ENCODE peak calls at places on chromosomes 6 and 20, in four cellular contexts. U is K562, N is H1, X is GM12878. R is an unnamed sample.

GRCh38 chr6:145276746-145277145 is 458.6 kb downstream of the EPM2A start:
- DNase-seq in N (no peak), X (no peak), U (no peak), R (no peak)

GRCh38 chr20:44460795-44461141 is 14.9 kb upstream of the TTPAL start:
- DNase-seq in N (no peak), U (peak; percentile 38), X (no peak), R (peak; percentile 73)

GRCh38 chr20:17615645-17616479 is 46.0 kb downstream of the DSTN start:
- DNase-seq in X (no peak), U (no peak), N (no peak), R (no peak)

GRCh38 chr6:132751306-132751705 is 6.4 kb downstream of the VNN2 start:
- DNase-seq in U (no peak), X (peak; percentile 48), N (no peak), R (no peak)

GRCh38 chr20:35465976-35466375 is 10.6 kb downstream of the CEP250 start:
- DNase-seq in N (no peak), X (no peak), U (no peak), R (no peak)

GRCh38 chr6:46788791-46789190 is 4.4 kb upstream of the MEP1A start:
- DNase-seq in X (no peak), U (no peak), N (no peak), R (no peak)

GRCh38 chr6:109059591-109060021 is 35.0 kb downstream of the SESN1 start:
- DNase-seq in X (no peak), U (no peak), N (no peak), R (no peak)

GRCh38 chr6:14621518-14621917 is 503.9 kb downstream of the CD83 start:
- DNase-seq in N (no peak), U (no peak), X (no peak), R (no peak)

GRCh38 chr6:104473021-104473429 is 386.7 kb downstream of the HACE1 start:
- DNase-seq in X (no peak), N (peak; percentile 49), U (no peak), R (no peak)

GRCh38 chr6:156313037-156313436 is 464.1 kb upstream of the ARID1B start:
- DNase-seq in N (no peak), U (no peak), X (no peak), R (no peak)

GRCh38 chr6:150766201-150766997 is 99.1 kb upstream of the MTHFD1L start:
- DNase-seq in U (no peak), N (no peak), X (no peak), R (no peak)

GRCh38 chr6:43914272-43915147 is 144.5 kb downstream of the VEGFA start:
- DNase-seq in N (no peak), X (no peak), U (no peak), R (no peak)

GRCh38 chr20:63498950-63499332 is at the start of gene EEF1A2:
- DNase-seq in X (no peak), N (peak; percentile 50), U (peak; percentile 87), R (no peak)

GRCh38 chr6:53910834-53911233 is 116.0 kb downstream of the LRRC1 start:
- DNase-seq in U (no peak), X (no peak), N (no peak), R (no peak)

GRCh38 chr6:120675886-120676285 is 658.4 kb downstream of the TBC1D32 start:
- DNase-seq in N (no peak), U (no peak), X (no peak), R (no peak)

GRCh38 chr6:135002229-135002844 is 52.3 kb downstream of the HBS1L start:
- DNase-seq in X (no peak), N (no peak), U (peak; percentile 25), R (peak; percentile 12)

GRCh38 chr6:63816979-63817436 is 181.4 kb downstream of the PHF3 start:
- DNase-seq in N (no peak), U (no peak), X (no peak), R (peak; percentile 25)

GRCh38 chr20:59692139-59692538 is 87.8 kb downstream of the PHACTR3 start:
- DNase-seq in N (no peak), U (no peak), X (no peak), R (no peak)

GRCh38 chr6:111586554-111586953 is 19.1 kb downstream of the TRAF3IP2 start:
- DNase-seq in X (no peak), N (no peak), U (no peak), R (no peak)

GRCh38 chr6:136677344-136677743 is 114.9 kb downstream of the MAP3K5 start:
- DNase-seq in N (no peak), U (no peak), X (no peak), R (no peak)

GRCh38 chr6:136365781-136366354 is 76.2 kb upstream of the BCLAF1 start:
- DNase-seq in X (no peak), N (no peak), U (no peak), R (no peak)

GRCh38 chr6:113184291-113184690 is 672.9 kb upstream of the MARCKS start:
- DNase-seq in N (no peak), X (no peak), U (no peak), R (no peak)

GRCh38 chr6:47447726-47448125 is 29.9 kb upstream of the CD2AP start:
- DNase-seq in N (no peak), U (no peak), X (no peak), R (no peak)

GRCh38 chr20:43322851-43323250 is 133.1 kb upstream of the PTPRT start:
- DNase-seq in U (no peak), N (no peak), X (no peak), R (no peak)

GRCh38 chr6:159463440-159463839 is 229.6 kb downstream of the SOD2 start:
- DNase-seq in X (no peak), N (no peak), U (no peak), R (no peak)

GRCh38 chr6:147973806-147974205 is 368.8 kb upstream of the SASH1 start:
- DNase-seq in U (no peak), X (no peak), N (no peak), R (no peak)

GRCh38 chr20:51388227-51388626 is 154.3 kb downstream of the NFATC2 start:
- DNase-seq in N (no peak), X (no peak), U (no peak), R (no peak)

GRCh38 chr20:17766226-17766625 is 66.5 kb downstream of the BANF2 start:
- DNase-seq in N (no peak), X (no peak), U (no peak), R (no peak)

GRCh38 chr20:25543068-25543467 is 42.3 kb downstream of the NINL start:
- DNase-seq in N (no peak), U (no peak), X (no peak), R (peak; percentile 33)

GRCh38 chr6:25369450-25370086 is 90.4 kb downstream of the CARMIL1 start:
- DNase-seq in X (no peak), N (no peak), U (no peak), R (peak; percentile 23)

GRCh38 chr6:129717287-129717686 is 7.3 kb upstream of the ARHGAP18 start:
- DNase-seq in U (no peak), X (no peak), N (no peak), R (peak; percentile 99)

GRCh38 chr6:30556006-30556713 is at the start of gene GNL1:
- DNase-seq in N (peak; percentile 98), U (peak; percentile 97), X (peak; percentile 79), R (peak; percentile 94)

GRCh38 chr6:30556964-30557682 is at the start of gene PRR3:
- DNase-seq in X (peak; percentile 80), N (peak; percentile 92), U (peak; percentile 82), R (peak; percentile 94)

GRCh38 chr6:30555428-30556005 is 772 bp downstream of the GNL1 start:
- DNase-seq in U (peak; percentile 65), N (peak; percentile 82), X (no peak), R (no peak)

GRCh38 chr6:30557683-30557981 is 537 bp downstream of the PRR3 start:
- DNase-seq in U (no peak), X (no peak), N (no peak), R (no peak)

GRCh38 chr6:30556714-30556963 is 350 bp upstream of the GNL1 start:
- DNase-seq in U (no peak), N (no peak), X (no peak), R (no peak)
- TF ChIP-seq HDAC6 in U (no peak), N (no peak), X (no peak), R (no peak)

GRCh38 chr6:126481319-126481718 is 141.4 kb downstream of the CENPW start:
- DNase-seq in X (no peak), N (no peak), U (no peak), R (no peak)

GRCh38 chr6:126477678-126478077 is 137.8 kb downstream of the CENPW start:
- DNase-seq in X (peak; percentile 15), N (no peak), U (no peak), R (no peak)

GRCh38 chr6:126480268-126480667 is 140.4 kb downstream of the CENPW start:
- DNase-seq in U (no peak), N (no peak), X (no peak), R (no peak)

DNA sequence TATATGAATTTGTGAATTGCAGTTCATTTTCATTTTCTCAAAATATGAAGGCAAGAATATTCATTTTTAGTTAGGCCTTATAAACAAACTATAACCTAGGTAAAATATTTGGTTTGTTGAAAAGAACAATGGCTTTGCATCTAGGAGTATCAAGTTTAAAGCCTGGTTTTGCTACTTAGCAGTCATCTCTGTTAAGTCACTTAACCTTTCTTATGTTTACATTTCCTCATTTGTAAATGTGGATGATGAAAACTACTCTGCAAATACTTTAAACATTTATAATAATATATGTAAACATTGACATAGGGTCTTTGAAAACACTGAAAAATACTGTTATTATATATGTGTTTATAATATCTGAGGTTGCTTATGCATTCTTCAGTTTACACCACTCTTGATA is 135.5 kb downstream of the CENPW start:
- DNase-seq in N (no peak), X (no peak), U (no peak), R (no peak)
- TF ChIP-seq HDAC6 in N (no peak), X (no peak), U (no peak), R (no peak)

DNA sequence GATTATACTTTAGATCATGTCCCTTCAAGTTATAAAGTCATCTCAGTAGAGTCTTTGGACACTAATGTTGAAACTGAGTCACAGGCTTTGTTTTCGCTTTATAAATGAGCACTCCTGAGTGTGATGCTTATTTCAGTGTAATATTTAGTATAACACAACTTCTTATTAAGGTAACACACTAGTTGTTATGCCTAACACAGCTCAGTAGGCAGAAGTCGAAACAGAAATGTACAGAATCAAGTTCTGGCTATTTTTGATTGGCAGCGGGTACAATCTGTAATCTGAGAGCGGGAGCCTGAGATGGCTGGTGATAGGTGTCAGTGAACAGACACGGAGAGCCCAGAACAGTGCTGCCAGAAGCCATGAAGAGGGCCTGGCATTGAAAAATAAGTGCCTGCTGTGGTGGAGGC is 11.4 kb downstream of the HECA start:
- DNase-seq in U (no peak), N (no peak), X (no peak), R (no peak)
- TF ChIP-seq HDAC6 in U (no peak), N (no peak), X (no peak), R (no peak)

DNA sequence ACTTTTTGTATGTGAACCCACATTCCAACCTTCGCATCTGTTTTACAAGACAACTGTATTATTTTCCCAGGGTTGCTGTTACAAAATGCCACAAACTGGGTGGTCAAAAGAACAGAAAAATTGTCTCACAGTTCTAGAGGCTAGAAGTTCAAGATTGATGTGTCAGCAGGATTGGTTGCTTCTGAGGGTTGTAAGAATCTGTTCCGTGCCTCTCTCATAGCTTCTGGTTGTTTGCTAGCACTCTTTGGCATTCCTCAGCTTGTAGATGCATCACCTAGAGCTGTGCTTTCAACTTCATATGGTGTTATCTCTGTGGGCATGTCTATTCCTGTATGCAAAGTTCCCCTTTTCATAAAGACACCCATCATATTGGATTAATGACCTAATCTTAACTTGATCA is 1067.2 kb downstream of the EPHA7 start:
- DNase-seq in U (no peak), X (no peak), N (no peak), R (no peak)
- TF ChIP-seq HDAC6 in U (no peak), X (no peak), N (no peak), R (no peak)